ENCODE peak calls at places on chromosomes 12 and 14, in six cellular contexts. One of them, this sample, is unnamed.
A peak's percentile ranks its signal among the peaks of the same experiment; 100 is the strongest.

GRCh38 chr14:22531451-22532344 is 57.3 kb downstream of the DAD1 start:
- DNase-seq in neural progenitor cell: no peak
- DNase-seq in OCI-LY7: peak; percentile 79
- DNase-seq in hepatocyte: no peak
- DNase-seq in PC-3: no peak
- DNase-seq in GM23338: no peak
- DNase-seq in this sample: no peak

GRCh38 chr12:113136128-113136989 is 798 bp upstream of the RASAL1 start:
- DNase-seq in GM23338: peak; percentile 55
- DNase-seq in hepatocyte: no peak
- DNase-seq in neural progenitor cell: no peak
- DNase-seq in OCI-LY7: peak; percentile 67
- DNase-seq in PC-3: no peak
- DNase-seq in this sample: peak; percentile 22

GRCh38 chr14:45664668-45665356 is 411.8 kb upstream of the MIS18BP1 start:
- DNase-seq in hepatocyte: no peak
- DNase-seq in PC-3: peak; percentile 35
- DNase-seq in GM23338: peak; percentile 77
- DNase-seq in neural progenitor cell: peak; percentile 16
- DNase-seq in OCI-LY7: peak; percentile 3
- DNase-seq in this sample: no peak

GRCh38 chr14:82757775-82758174 is 1224.1 kb upstream of the SEL1L start:
- DNase-seq in hepatocyte: no peak
- DNase-seq in PC-3: no peak
- DNase-seq in OCI-LY7: no peak
- DNase-seq in GM23338: no peak
- DNase-seq in neural progenitor cell: no peak
- DNase-seq in this sample: no peak

GRCh38 chr12:130384234-130384633 is 46.5 kb downstream of the PIWIL1 start:
- DNase-seq in neural progenitor cell: no peak
- DNase-seq in GM23338: no peak
- DNase-seq in OCI-LY7: no peak
- DNase-seq in hepatocyte: no peak
- DNase-seq in PC-3: no peak
- DNase-seq in this sample: no peak

GRCh38 chr12:68455676-68456345 is 123.6 kb upstream of the MDM1 start:
- DNase-seq in hepatocyte: no peak
- DNase-seq in OCI-LY7: peak; percentile 13
- DNase-seq in PC-3: no peak
- DNase-seq in neural progenitor cell: no peak
- DNase-seq in GM23338: no peak
- DNase-seq in this sample: no peak

GRCh38 chr12:45302621-45303020 is 86.7 kb downstream of the ANO6 start:
- DNase-seq in OCI-LY7: no peak
- DNase-seq in hepatocyte: no peak
- DNase-seq in PC-3: no peak
- DNase-seq in GM23338: no peak
- DNase-seq in neural progenitor cell: no peak
- DNase-seq in this sample: no peak

GRCh38 chr14:69876221-69876847 is 2.9 kb upstream of the SMOC1 start:
- DNase-seq in PC-3: no peak
- DNase-seq in OCI-LY7: no peak
- DNase-seq in hepatocyte: no peak
- DNase-seq in neural progenitor cell: no peak
- DNase-seq in GM23338: no peak
- DNase-seq in this sample: no peak

GRCh38 chr14:55097894-55098560 is 31.0 kb upstream of the LGALS3 start:
- DNase-seq in OCI-LY7: peak; percentile 41
- DNase-seq in GM23338: no peak
- DNase-seq in hepatocyte: no peak
- DNase-seq in PC-3: peak; percentile 68
- DNase-seq in neural progenitor cell: no peak
- DNase-seq in this sample: no peak

GRCh38 chr14:104294983-104295680 is 156.7 kb downstream of the KIF26A start:
- DNase-seq in hepatocyte: no peak
- DNase-seq in GM23338: no peak
- DNase-seq in neural progenitor cell: no peak
- DNase-seq in OCI-LY7: no peak
- DNase-seq in PC-3: no peak
- DNase-seq in this sample: no peak

GRCh38 chr12:1093166-1093751 is 102.2 kb downstream of the ERC1 start:
- DNase-seq in PC-3: peak; percentile 77
- DNase-seq in GM23338: peak; percentile 85
- DNase-seq in OCI-LY7: peak; percentile 72
- DNase-seq in neural progenitor cell: peak; percentile 72
- DNase-seq in hepatocyte: peak; percentile 71
- DNase-seq in this sample: peak; percentile 53

GRCh38 chr12:21813125-21813524 is 38.6 kb upstream of the KCNJ8 start:
- DNase-seq in neural progenitor cell: no peak
- DNase-seq in GM23338: no peak
- DNase-seq in hepatocyte: no peak
- DNase-seq in PC-3: no peak
- DNase-seq in OCI-LY7: no peak
- DNase-seq in this sample: no peak

GRCh38 chr12:75984577-75985182 is 46.9 kb downstream of the PHLDA1 start:
- DNase-seq in OCI-LY7: no peak
- DNase-seq in PC-3: no peak
- DNase-seq in hepatocyte: no peak
- DNase-seq in neural progenitor cell: no peak
- DNase-seq in GM23338: no peak
- DNase-seq in this sample: no peak

GRCh38 chr14:55336161-55336560 is 64.9 kb downstream of the FBXO34 start:
- DNase-seq in PC-3: peak; percentile 27
- DNase-seq in GM23338: no peak
- DNase-seq in OCI-LY7: no peak
- DNase-seq in neural progenitor cell: no peak
- DNase-seq in hepatocyte: no peak
- DNase-seq in this sample: no peak

GRCh38 chr12:30100736-30101135 is 317.0 kb upstream of the TMTC1 start:
- DNase-seq in OCI-LY7: no peak
- DNase-seq in PC-3: no peak
- DNase-seq in hepatocyte: no peak
- DNase-seq in GM23338: no peak
- DNase-seq in neural progenitor cell: no peak
- DNase-seq in this sample: no peak

GRCh38 chr14:22598099-22598895 is at the start of gene ABHD4:
- DNase-seq in OCI-LY7: peak; percentile 67
- DNase-seq in PC-3: peak; percentile 61
- DNase-seq in hepatocyte: peak; percentile 91
- DNase-seq in neural progenitor cell: peak; percentile 90
- DNase-seq in GM23338: peak; percentile 90
- DNase-seq in this sample: no peak

GRCh38 chr14:49634547-49635334 is at the start of gene DNAAF2:
- DNase-seq in GM23338: peak; percentile 84
- DNase-seq in PC-3: peak; percentile 74
- DNase-seq in OCI-LY7: peak; percentile 85
- DNase-seq in neural progenitor cell: peak; percentile 87
- DNase-seq in hepatocyte: peak; percentile 83
- DNase-seq in this sample: no peak

GRCh38 chr14:22448905-22449611 is 140.0 kb downstream of the DAD1 start:
- DNase-seq in hepatocyte: no peak
- DNase-seq in GM23338: no peak
- DNase-seq in PC-3: peak; percentile 50
- DNase-seq in OCI-LY7: peak; percentile 73
- DNase-seq in neural progenitor cell: no peak
- DNase-seq in this sample: no peak

GRCh38 chr12:401235-402126 is at the start of gene CCDC77:
- DNase-seq in GM23338: peak; percentile 97
- DNase-seq in neural progenitor cell: peak; percentile 97
- DNase-seq in hepatocyte: peak; percentile 95
- DNase-seq in PC-3: peak; percentile 95
- DNase-seq in OCI-LY7: peak; percentile 96
- DNase-seq in this sample: peak; percentile 83

GRCh38 chr14:106209745-106210144 is 683.4 kb downstream of the TMEM121 start:
- DNase-seq in neural progenitor cell: no peak
- DNase-seq in PC-3: no peak
- DNase-seq in hepatocyte: no peak
- DNase-seq in OCI-LY7: no peak
- DNase-seq in GM23338: no peak
- DNase-seq in this sample: no peak

GRCh38 chr14:51396222-51396815 is 156.3 kb downstream of the TMX1 start:
- DNase-seq in OCI-LY7: no peak
- DNase-seq in PC-3: peak; percentile 99
- DNase-seq in hepatocyte: no peak
- DNase-seq in GM23338: no peak
- DNase-seq in neural progenitor cell: no peak
- DNase-seq in this sample: no peak

GRCh38 chr14:24784981-24785380 is 151.0 kb upstream of the GZMB start:
- DNase-seq in PC-3: no peak
- DNase-seq in neural progenitor cell: no peak
- DNase-seq in GM23338: no peak
- DNase-seq in hepatocyte: no peak
- DNase-seq in OCI-LY7: no peak
- DNase-seq in this sample: no peak

GRCh38 chr14:100487304-100487703 is 99.9 kb downstream of the BEGAIN start:
- DNase-seq in GM23338: no peak
- DNase-seq in PC-3: no peak
- DNase-seq in neural progenitor cell: no peak
- DNase-seq in OCI-LY7: no peak
- DNase-seq in hepatocyte: no peak
- DNase-seq in this sample: no peak

GRCh38 chr12:34210689-34211530 is 188.6 kb downstream of the ALG10 start:
- DNase-seq in GM23338: no peak
- DNase-seq in neural progenitor cell: no peak
- DNase-seq in OCI-LY7: no peak
- DNase-seq in hepatocyte: no peak
- DNase-seq in PC-3: no peak
- DNase-seq in this sample: no peak

GRCh38 chr14:51972566-51972965 is 16.8 kb upstream of the RTRAF start:
- DNase-seq in GM23338: no peak
- DNase-seq in neural progenitor cell: no peak
- DNase-seq in OCI-LY7: no peak
- DNase-seq in hepatocyte: no peak
- DNase-seq in PC-3: no peak
- DNase-seq in this sample: no peak

GRCh38 chr12:57658890-57659289 is 25.9 kb upstream of the B4GALNT1 start:
- DNase-seq in OCI-LY7: no peak
- DNase-seq in GM23338: no peak
- DNase-seq in neural progenitor cell: no peak
- DNase-seq in PC-3: no peak
- DNase-seq in hepatocyte: no peak
- DNase-seq in this sample: no peak

GRCh38 chr12:88142610-88142991 is 494 bp downstream of the TMTC3 start:
- DNase-seq in OCI-LY7: peak; percentile 24
- DNase-seq in hepatocyte: peak; percentile 39
- DNase-seq in neural progenitor cell: peak; percentile 40
- DNase-seq in GM23338: peak; percentile 51
- DNase-seq in PC-3: peak; percentile 17
- DNase-seq in this sample: no peak

GRCh38 chr14:76941544-76942287 is 86.8 kb downstream of the IRF2BPL start:
- DNase-seq in neural progenitor cell: no peak
- DNase-seq in GM23338: no peak
- DNase-seq in PC-3: no peak
- DNase-seq in OCI-LY7: no peak
- DNase-seq in hepatocyte: no peak
- DNase-seq in this sample: no peak
- TF ChIP-seq EZH2phosphoT487 in neural progenitor cell: no peak
- TF ChIP-seq EZH2phosphoT487 in GM23338: no peak
- TF ChIP-seq EZH2phosphoT487 in PC-3: no peak
- TF ChIP-seq EZH2phosphoT487 in OCI-LY7: no peak
- TF ChIP-seq EZH2phosphoT487 in hepatocyte: no peak
- TF ChIP-seq EZH2phosphoT487 in this sample: no peak

DNA sequence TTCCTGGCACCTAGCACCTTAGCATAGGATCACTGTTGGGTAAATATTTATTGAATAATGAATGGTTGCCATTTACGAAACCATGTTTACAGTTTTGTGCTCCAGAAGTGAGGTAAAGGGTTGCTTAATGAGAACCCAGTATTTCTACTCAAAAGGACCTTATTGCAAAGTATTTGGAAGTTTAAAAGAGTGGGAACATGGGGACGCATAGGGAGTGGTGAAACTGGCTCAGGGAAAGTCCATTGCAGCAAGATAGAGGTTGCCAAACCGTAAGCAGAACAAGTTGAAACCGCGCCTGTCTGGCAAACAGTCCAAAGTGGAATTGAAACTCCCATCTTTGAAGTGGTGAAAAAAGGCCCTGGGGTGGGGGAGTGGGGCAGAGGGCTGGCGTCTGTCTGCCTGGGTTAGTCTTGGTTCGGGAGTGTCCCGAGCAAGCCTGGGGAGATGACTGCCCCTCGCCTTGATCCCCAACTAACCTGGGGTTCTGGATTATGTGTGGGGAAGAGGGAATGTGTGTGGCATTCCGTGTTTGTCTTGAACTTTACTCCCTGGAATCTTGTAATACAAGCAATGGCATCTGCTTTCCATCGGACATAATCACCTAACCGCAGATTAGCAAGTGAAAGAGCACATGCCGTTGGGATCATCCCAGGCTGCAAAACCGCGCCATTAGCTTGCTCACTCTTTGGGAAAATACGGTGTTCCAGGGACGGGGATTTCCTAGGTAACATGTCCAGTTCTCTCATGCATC is 7.2 kb downstream of the ALDH2 start:
- DNase-seq in OCI-LY7: no peak
- DNase-seq in PC-3: no peak
- DNase-seq in neural progenitor cell: peak; percentile 37
- DNase-seq in hepatocyte: peak; percentile 76
- DNase-seq in GM23338: no peak
- DNase-seq in this sample: no peak
- H3K4me2 ChIP-seq in OCI-LY7: peak overlapping the region; percentile 59
- H3K4me2 ChIP-seq in PC-3: no peak overlapping the region
- H3K4me2 ChIP-seq in neural progenitor cell: no peak overlapping the region
- H3K4me2 ChIP-seq in hepatocyte: peak overlapping the region; percentile 69
- H3K4me2 ChIP-seq in GM23338: no peak overlapping the region
- H3K4me2 ChIP-seq in this sample: no peak overlapping the region

GRCh38 chr14:31902002-31902401 is 175.1 kb upstream of the ARHGAP5 start:
- DNase-seq in GM23338: no peak
- DNase-seq in neural progenitor cell: no peak
- DNase-seq in PC-3: peak; percentile 78
- DNase-seq in OCI-LY7: no peak
- DNase-seq in hepatocyte: peak; percentile 83
- DNase-seq in this sample: peak; percentile 81
- TF ChIP-seq EZH2phosphoT487 in GM23338: no peak
- TF ChIP-seq EZH2phosphoT487 in neural progenitor cell: no peak
- TF ChIP-seq EZH2phosphoT487 in PC-3: no peak
- TF ChIP-seq EZH2phosphoT487 in OCI-LY7: no peak
- TF ChIP-seq EZH2phosphoT487 in hepatocyte: no peak
- TF ChIP-seq EZH2phosphoT487 in this sample: no peak

GRCh38 chr14:102593841-102594170 is 1.4 kb downstream of the RCOR1 start:
- DNase-seq in PC-3: no peak
- DNase-seq in OCI-LY7: no peak
- DNase-seq in neural progenitor cell: no peak
- DNase-seq in hepatocyte: no peak
- DNase-seq in GM23338: no peak
- DNase-seq in this sample: no peak
- H3K4me2 ChIP-seq in PC-3: peak overlapping the region; percentile 93
- H3K4me2 ChIP-seq in OCI-LY7: peak overlapping the region; percentile 83
- H3K4me2 ChIP-seq in neural progenitor cell: peak overlapping the region; percentile 90
- H3K4me2 ChIP-seq in hepatocyte: peak overlapping the region; percentile 79
- H3K4me2 ChIP-seq in GM23338: peak overlapping the region; percentile 75
- H3K4me2 ChIP-seq in this sample: peak overlapping the region; percentile 96

GRCh38 chr12:119208626-119209061 is 29.9 kb downstream of the HSPB8 start:
- DNase-seq in GM23338: peak; percentile 47
- DNase-seq in hepatocyte: peak; percentile 84
- DNase-seq in PC-3: peak; percentile 4
- DNase-seq in OCI-LY7: no peak
- DNase-seq in neural progenitor cell: peak; percentile 57
- DNase-seq in this sample: no peak
- TF ChIP-seq EZH2phosphoT487 in GM23338: no peak
- TF ChIP-seq EZH2phosphoT487 in hepatocyte: no peak
- TF ChIP-seq EZH2phosphoT487 in PC-3: no peak
- TF ChIP-seq EZH2phosphoT487 in OCI-LY7: no peak
- TF ChIP-seq EZH2phosphoT487 in neural progenitor cell: no peak
- TF ChIP-seq EZH2phosphoT487 in this sample: no peak

GRCh38 chr14:30972882-30973582 is 52.4 kb upstream of the AP4S1 start:
- DNase-seq in OCI-LY7: no peak
- DNase-seq in neural progenitor cell: no peak
- DNase-seq in PC-3: no peak
- DNase-seq in hepatocyte: no peak
- DNase-seq in GM23338: no peak
- DNase-seq in this sample: no peak
- H3K4me2 ChIP-seq in OCI-LY7: no peak overlapping the region
- H3K4me2 ChIP-seq in neural progenitor cell: no peak overlapping the region
- H3K4me2 ChIP-seq in PC-3: peak overlapping the region; percentile 16
- H3K4me2 ChIP-seq in hepatocyte: no peak overlapping the region
- H3K4me2 ChIP-seq in GM23338: no peak overlapping the region
- H3K4me2 ChIP-seq in this sample: peak overlapping the region; percentile 63